ENCODE peak calls at places on chromosomes 2 and 18, in four cellular contexts. One of them, this sample, is unnamed.

GRCh38 chr2:11397046-11397445 is 52.6 kb upstream of the ROCK2 start:
- DNase-seq in HepG2: no peak
- DNase-seq in A549: no peak
- DNase-seq in WTC11: no peak
- DNase-seq in this sample: no peak

GRCh38 chr2:219358170-219359075 is 25.9 kb upstream of the RESP18 start:
- DNase-seq in WTC11: peak
- DNase-seq in HepG2: no peak
- DNase-seq in A549: peak
- DNase-seq in this sample: no peak

GRCh38 chr2:197672494-197672893 is 2.9 kb downstream of the RFTN2 start:
- DNase-seq in A549: no peak
- DNase-seq in HepG2: no peak
- DNase-seq in WTC11: no peak
- DNase-seq in this sample: no peak

GRCh38 chr18:50857694-50858093 is 21.2 kb upstream of the ME2 start:
- DNase-seq in WTC11: no peak
- DNase-seq in A549: no peak
- DNase-seq in HepG2: no peak
- DNase-seq in this sample: no peak

GRCh38 chr2:101948625-101949150 is 43.1 kb upstream of the IL1R2 start:
- DNase-seq in HepG2: no peak
- DNase-seq in WTC11: no peak
- DNase-seq in A549: no peak
- DNase-seq in this sample: no peak

GRCh38 chr18:60980422-60981005 is 352.7 kb upstream of the CDH20 start:
- DNase-seq in A549: no peak
- DNase-seq in WTC11: no peak
- DNase-seq in HepG2: no peak
- DNase-seq in this sample: no peak

GRCh38 chr2:38720613-38721241 is 30.4 kb downstream of the SRSF7 start:
- DNase-seq in A549: no peak
- DNase-seq in HepG2: no peak
- DNase-seq in WTC11: no peak
- DNase-seq in this sample: peak

GRCh38 chr2:9757430-9758287 is 85.6 kb upstream of the TAF1B start:
- DNase-seq in WTC11: peak
- DNase-seq in A549: no peak
- DNase-seq in HepG2: no peak
- DNase-seq in this sample: peak

GRCh38 chr2:219570924-219571310 is 422 bp downstream of the OBSL1 start:
- DNase-seq in HepG2: no peak
- DNase-seq in WTC11: no peak
- DNase-seq in A549: no peak
- DNase-seq in this sample: peak

DNA sequence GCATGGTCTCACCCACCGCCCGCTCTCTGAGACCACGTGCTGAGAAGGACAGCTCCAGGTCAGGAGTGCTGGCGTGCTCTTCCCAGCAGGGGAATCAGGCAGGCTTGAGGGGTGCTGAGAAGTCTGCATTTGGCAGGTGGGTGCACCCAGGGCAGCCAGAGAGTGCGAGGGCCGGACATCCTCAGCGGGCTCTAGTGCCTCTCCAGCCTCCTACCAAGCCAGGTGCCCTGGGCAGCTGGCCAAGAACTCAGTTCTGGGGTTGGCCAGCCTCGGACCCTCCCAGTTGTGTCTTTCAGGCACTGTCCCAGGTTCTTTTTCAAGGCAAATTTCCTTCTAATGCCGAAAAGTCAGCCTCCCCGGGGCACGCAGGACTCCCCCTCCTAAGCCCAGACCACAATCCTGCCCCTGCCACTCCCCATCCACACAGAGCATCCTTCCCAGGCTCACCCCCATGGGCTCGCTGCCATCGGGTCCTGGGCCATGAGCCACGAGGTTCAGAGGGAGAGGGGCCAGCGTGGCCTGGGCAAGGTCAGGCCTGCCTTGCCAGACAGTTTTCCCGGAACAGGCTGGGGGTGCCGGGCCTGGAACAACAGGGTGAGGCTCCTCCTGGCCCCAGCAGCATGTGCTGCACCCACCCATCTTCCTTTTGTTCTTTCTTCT is 52.2 kb upstream of the GPC1 start:
- DNase-seq in HepG2: no peak
- DNase-seq in WTC11: no peak
- DNase-seq in A549: no peak
- DNase-seq in this sample: no peak
- TF ChIP-seq USF2 in HepG2: no peak
- TF ChIP-seq USF2 in WTC11: no peak
- TF ChIP-seq USF2 in A549: no peak
- TF ChIP-seq USF2 in this sample: no peak

GRCh38 chr2:94758546-94758945 is 112.7 kb upstream of the TEKT4 start:
- DNase-seq in HepG2: no peak
- DNase-seq in A549: no peak
- DNase-seq in WTC11: no peak
- DNase-seq in this sample: no peak
- TF ChIP-seq USF2 in HepG2: no peak
- TF ChIP-seq USF2 in A549: no peak
- TF ChIP-seq USF2 in WTC11: no peak
- TF ChIP-seq USF2 in this sample: no peak

GRCh38 chr2:163919717-163920116 is 183.9 kb upstream of the FIGN start:
- DNase-seq in A549: no peak
- DNase-seq in HepG2: no peak
- DNase-seq in WTC11: no peak
- DNase-seq in this sample: no peak
- TF ChIP-seq USF2 in A549: no peak
- TF ChIP-seq USF2 in HepG2: no peak
- TF ChIP-seq USF2 in WTC11: no peak
- TF ChIP-seq USF2 in this sample: no peak

GRCh38 chr2:105714141-105714540 is 30.6 kb upstream of the NCK2 start:
- DNase-seq in A549: no peak
- DNase-seq in HepG2: no peak
- DNase-seq in WTC11: no peak
- DNase-seq in this sample: no peak
- TF ChIP-seq USF2 in A549: no peak
- TF ChIP-seq USF2 in HepG2: no peak
- TF ChIP-seq USF2 in WTC11: no peak
- TF ChIP-seq USF2 in this sample: no peak

GRCh38 chr2:16525265-16525887 is 140.3 kb downstream of the CYRIA start:
- DNase-seq in A549: peak
- DNase-seq in WTC11: peak
- DNase-seq in HepG2: peak
- DNase-seq in this sample: no peak
- TF ChIP-seq USF2 in A549: no peak
- TF ChIP-seq USF2 in WTC11: no peak
- TF ChIP-seq USF2 in HepG2: no peak
- TF ChIP-seq USF2 in this sample: no peak

GRCh38 chr2:130882111-130882510 is 45.4 kb downstream of the ARHGEF4 start:
- DNase-seq in A549: no peak
- DNase-seq in WTC11: no peak
- DNase-seq in HepG2: no peak
- DNase-seq in this sample: no peak
- TF ChIP-seq USF2 in A549: no peak
- TF ChIP-seq USF2 in WTC11: no peak
- TF ChIP-seq USF2 in HepG2: no peak
- TF ChIP-seq USF2 in this sample: no peak

DNA sequence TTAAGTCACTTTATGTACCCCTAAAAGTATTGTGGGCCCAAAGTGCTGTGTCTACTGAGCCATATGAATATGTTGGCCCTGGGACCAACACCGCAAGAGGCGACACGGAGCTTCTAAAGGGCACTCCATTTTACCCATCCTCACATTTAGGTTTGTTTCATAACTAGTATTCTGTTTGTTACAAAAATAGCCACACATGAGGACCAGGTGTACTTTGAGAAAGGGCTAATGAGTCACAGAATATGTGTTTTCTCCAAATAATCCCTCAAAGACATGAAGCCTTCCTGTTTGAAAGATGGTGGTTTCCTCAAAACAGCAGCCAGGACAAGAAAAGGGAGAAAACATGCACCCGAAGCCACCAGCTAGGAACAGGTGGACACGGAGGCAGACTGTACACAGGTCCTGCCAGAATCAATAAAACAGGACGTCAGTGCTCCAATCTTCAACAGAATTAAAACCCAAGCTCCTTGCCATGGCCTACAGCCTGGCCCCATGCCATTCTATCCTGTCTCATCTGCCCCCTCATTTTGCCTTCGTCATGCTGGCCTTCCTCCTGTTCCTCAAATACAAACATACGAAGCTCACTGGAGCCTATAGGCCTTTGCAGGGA is 21.8 kb upstream of the GRB14 start:
- DNase-seq in HepG2: no peak
- DNase-seq in WTC11: no peak
- DNase-seq in A549: no peak
- DNase-seq in this sample: no peak
- TF ChIP-seq USF2 in HepG2: no peak
- TF ChIP-seq USF2 in WTC11: no peak
- TF ChIP-seq USF2 in A549: no peak
- TF ChIP-seq USF2 in this sample: no peak

GRCh38 chr2:133586978-133587377 is 18.7 kb upstream of the NCKAP5 start:
- DNase-seq in A549: no peak
- DNase-seq in HepG2: no peak
- DNase-seq in WTC11: no peak
- DNase-seq in this sample: no peak
- TF ChIP-seq USF2 in A549: no peak
- TF ChIP-seq USF2 in HepG2: no peak
- TF ChIP-seq USF2 in WTC11: no peak
- TF ChIP-seq USF2 in this sample: no peak

GRCh38 chr2:225334524-225334923 is 65.0 kb upstream of the NYAP2 start:
- DNase-seq in A549: no peak
- DNase-seq in HepG2: no peak
- DNase-seq in WTC11: no peak
- DNase-seq in this sample: no peak

GRCh38 chr2:225340923-225341322 is 58.6 kb upstream of the NYAP2 start:
- DNase-seq in HepG2: no peak
- DNase-seq in WTC11: no peak
- DNase-seq in A549: no peak
- DNase-seq in this sample: no peak

DNA sequence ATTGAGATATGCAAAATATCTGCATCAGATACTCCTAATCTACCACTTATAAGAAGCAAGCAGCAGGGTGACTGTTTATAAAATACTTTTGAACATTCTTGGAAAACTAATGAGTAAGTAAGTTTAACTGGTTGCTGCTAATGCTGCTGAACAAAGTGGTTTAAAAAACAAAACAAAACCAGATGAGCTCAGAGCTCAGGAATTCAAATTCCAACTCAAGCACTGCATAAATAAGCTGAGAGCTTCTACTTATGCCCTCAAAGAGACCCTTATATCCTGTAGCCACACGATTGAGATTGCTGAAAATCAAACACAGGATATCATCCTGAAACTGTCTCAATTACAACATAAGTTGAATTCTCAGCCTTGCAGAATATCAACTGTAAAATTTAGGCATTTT is 62.3 kb upstream of the NYAP2 start:
- DNase-seq in A549: no peak
- DNase-seq in HepG2: no peak
- DNase-seq in WTC11: no peak
- DNase-seq in this sample: peak
- TF ChIP-seq USF2 in A549: no peak
- TF ChIP-seq USF2 in HepG2: no peak
- TF ChIP-seq USF2 in WTC11: no peak
- TF ChIP-seq USF2 in this sample: no peak

GRCh38 chr2:130368786-130369185 is 12.9 kb downstream of the PTPN18 start:
- DNase-seq in WTC11: no peak
- DNase-seq in A549: no peak
- DNase-seq in HepG2: no peak
- DNase-seq in this sample: no peak

GRCh38 chr2:130369589-130370341 is 13.9 kb downstream of the PTPN18 start:
- DNase-seq in WTC11: no peak
- DNase-seq in A549: no peak
- DNase-seq in HepG2: no peak
- DNase-seq in this sample: no peak

GRCh38 chr2:130371723-130372054 is 15.8 kb downstream of the PTPN18 start:
- DNase-seq in A549: peak
- DNase-seq in WTC11: no peak
- DNase-seq in HepG2: no peak
- DNase-seq in this sample: peak

GRCh38 chr2:130372055-130372832 is 16.4 kb downstream of the PTPN18 start:
- DNase-seq in WTC11: peak
- DNase-seq in A549: peak
- DNase-seq in HepG2: no peak
- DNase-seq in this sample: peak

GRCh38 chr2:130370490-130370889 is 14.6 kb downstream of the PTPN18 start:
- DNase-seq in A549: no peak
- DNase-seq in WTC11: no peak
- DNase-seq in HepG2: no peak
- DNase-seq in this sample: no peak
- TF ChIP-seq USF2 in A549: no peak
- TF ChIP-seq USF2 in WTC11: no peak
- TF ChIP-seq USF2 in HepG2: no peak
- TF ChIP-seq USF2 in this sample: no peak

This sample was measured in IMR-90.